ENCODE peak calls at places on chromosome X, in eight cellular contexts. One of them, this sample, is unnamed.

GRCh38 chrX:30900227-30900626 is 11.2 kb upstream of the TAB3 start:
- DNase-seq in GM23248: peak; percentile 32
- DNase-seq in mesenchymal stem cell: no peak
- DNase-seq in HepG2: no peak
- DNase-seq in astrocyte: peak; percentile 32
- DNase-seq in fibroblast of lung: no peak
- DNase-seq in Karpas-422: no peak
- DNase-seq in GM12878: no peak
- DNase-seq in this sample: no peak

GRCh38 chrX:108312938-108313337 is 125.3 kb downstream of the COL4A6 start:
- DNase-seq in GM23248: peak; percentile 80
- DNase-seq in mesenchymal stem cell: peak; percentile 56
- DNase-seq in HepG2: no peak
- DNase-seq in astrocyte: peak; percentile 61
- DNase-seq in fibroblast of lung: peak; percentile 61
- DNase-seq in Karpas-422: no peak
- DNase-seq in GM12878: no peak
- DNase-seq in this sample: peak; percentile 63

GRCh38 chrX:129472116-129472515 is 51.2 kb downstream of the SMARCA1 start:
- DNase-seq in GM23248: peak; percentile 67
- DNase-seq in mesenchymal stem cell: no peak
- DNase-seq in HepG2: no peak
- DNase-seq in astrocyte: peak; percentile 5
- DNase-seq in fibroblast of lung: no peak
- DNase-seq in Karpas-422: no peak
- DNase-seq in GM12878: no peak
- DNase-seq in this sample: peak; percentile 25

GRCh38 chrX:1754077-1754476 is 139.2 kb downstream of the ASMT start:
- DNase-seq in GM23248: peak; percentile 17
- DNase-seq in mesenchymal stem cell: no peak
- DNase-seq in HepG2: no peak
- DNase-seq in astrocyte: peak; percentile 49
- DNase-seq in fibroblast of lung: no peak
- DNase-seq in Karpas-422: no peak
- DNase-seq in GM12878: no peak
- DNase-seq in this sample: no peak

GRCh38 chrX:96407501-96407900 is 277.1 kb upstream of the DIAPH2 start:
- DNase-seq in GM23248: peak; percentile 69
- DNase-seq in mesenchymal stem cell: peak; percentile 79
- DNase-seq in HepG2: peak; percentile 19
- DNase-seq in astrocyte: peak; percentile 35
- DNase-seq in fibroblast of lung: peak; percentile 85
- DNase-seq in Karpas-422: no peak
- DNase-seq in GM12878: no peak
- DNase-seq in this sample: peak; percentile 80

GRCh38 chrX:140572724-140573123 is 67.9 kb upstream of the SOX3 start:
- DNase-seq in GM23248: peak; percentile 42
- DNase-seq in mesenchymal stem cell: peak; percentile 19
- DNase-seq in HepG2: peak; percentile 7
- DNase-seq in astrocyte: peak; percentile 8
- DNase-seq in fibroblast of lung: peak; percentile 36
- DNase-seq in Karpas-422: peak; percentile 80
- DNase-seq in GM12878: peak; percentile 3
- DNase-seq in this sample: peak; percentile 34

GRCh38 chrX:111151764-111152163 is 55.8 kb downstream of the PAK3 start:
- DNase-seq in GM23248: no peak
- DNase-seq in mesenchymal stem cell: no peak
- DNase-seq in HepG2: no peak
- DNase-seq in astrocyte: no peak
- DNase-seq in fibroblast of lung: no peak
- DNase-seq in Karpas-422: no peak
- DNase-seq in GM12878: no peak
- DNase-seq in this sample: no peak

GRCh38 chrX:9885150-9885549 is 82.0 kb upstream of the CLDN34 start:
- DNase-seq in GM23248: peak; percentile 72
- DNase-seq in mesenchymal stem cell: peak; percentile 64
- DNase-seq in HepG2: peak; percentile 30
- DNase-seq in astrocyte: peak; percentile 34
- DNase-seq in fibroblast of lung: peak; percentile 67
- DNase-seq in Karpas-422: peak; percentile 88
- DNase-seq in GM12878: no peak
- DNase-seq in this sample: peak; percentile 71

GRCh38 chrX:154082396-154083133 is 15.0 kb downstream of the MECP2 start:
- DNase-seq in GM23248: peak; percentile 79
- DNase-seq in mesenchymal stem cell: peak; percentile 78
- DNase-seq in HepG2: no peak
- DNase-seq in astrocyte: peak; percentile 59
- DNase-seq in fibroblast of lung: peak; percentile 77
- DNase-seq in Karpas-422: no peak
- DNase-seq in GM12878: no peak
- DNase-seq in this sample: peak; percentile 76

GRCh38 chrX:70444326-70445196 is at the start of gene DLG3:
- DNase-seq in GM23248: peak; percentile 60
- DNase-seq in mesenchymal stem cell: peak; percentile 26
- DNase-seq in HepG2: no peak
- DNase-seq in astrocyte: no peak
- DNase-seq in fibroblast of lung: peak; percentile 44
- DNase-seq in Karpas-422: peak; percentile 39
- DNase-seq in GM12878: no peak
- DNase-seq in this sample: peak; percentile 51

GRCh38 chrX:323721-324628 is 5.4 kb upstream of the GTPBP6 start:
- DNase-seq in GM23248: peak; percentile 61
- DNase-seq in mesenchymal stem cell: peak; percentile 56
- DNase-seq in HepG2: peak; percentile 68
- DNase-seq in astrocyte: peak; percentile 76
- DNase-seq in fibroblast of lung: peak; percentile 62
- DNase-seq in Karpas-422: peak; percentile 81
- DNase-seq in GM12878: no peak
- DNase-seq in this sample: peak; percentile 58

GRCh38 chrX:24148535-24149345 is 789 bp upstream of the ZFX start:
- DNase-seq in GM23248: peak; percentile 72
- DNase-seq in mesenchymal stem cell: peak; percentile 60
- DNase-seq in HepG2: peak; percentile 23
- DNase-seq in astrocyte: peak; percentile 55
- DNase-seq in fibroblast of lung: peak; percentile 42
- DNase-seq in Karpas-422: peak; percentile 70
- DNase-seq in GM12878: no peak
- DNase-seq in this sample: peak; percentile 61

GRCh38 chrX:15464704-15465103 is 28.4 kb downstream of the PIR start:
- DNase-seq in GM23248: peak; percentile 9
- DNase-seq in mesenchymal stem cell: no peak
- DNase-seq in HepG2: no peak
- DNase-seq in astrocyte: no peak
- DNase-seq in fibroblast of lung: no peak
- DNase-seq in Karpas-422: no peak
- DNase-seq in GM12878: no peak
- DNase-seq in this sample: peak; percentile 11

GRCh38 chrX:1212532-1212931 is at the start of gene CRLF2:
- DNase-seq in GM23248: peak; percentile 9
- DNase-seq in mesenchymal stem cell: peak; percentile 71
- DNase-seq in HepG2: no peak
- DNase-seq in astrocyte: no peak
- DNase-seq in fibroblast of lung: no peak
- DNase-seq in Karpas-422: no peak
- DNase-seq in GM12878: peak; percentile 77
- DNase-seq in this sample: no peak

GRCh38 chrX:115260330-115260729 is 26.4 kb upstream of the LRCH2 start:
- DNase-seq in GM23248: peak; percentile 35
- DNase-seq in mesenchymal stem cell: peak; percentile 49
- DNase-seq in HepG2: no peak
- DNase-seq in astrocyte: peak; percentile 36
- DNase-seq in fibroblast of lung: peak; percentile 15
- DNase-seq in Karpas-422: no peak
- DNase-seq in GM12878: no peak
- DNase-seq in this sample: peak; percentile 60

DNA sequence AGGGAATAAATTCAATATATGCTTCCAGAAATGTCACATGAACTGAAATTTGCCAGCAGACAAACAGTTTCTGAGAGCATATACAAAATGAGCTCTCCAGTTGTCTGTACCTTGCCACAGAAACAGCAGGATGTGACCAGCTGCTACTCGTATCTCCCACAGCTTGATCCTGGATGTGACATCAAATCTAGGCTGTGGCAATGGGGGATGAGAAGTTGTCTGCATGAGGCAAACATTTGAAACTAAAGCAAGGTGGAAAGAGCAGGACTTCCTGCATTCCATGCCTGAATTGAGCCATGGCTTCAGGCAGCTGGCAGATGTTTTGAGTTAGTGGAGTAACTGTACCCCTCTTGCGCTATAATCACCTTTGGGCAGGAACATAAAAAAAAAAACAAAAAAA is 1724.0 kb downstream of the RPA4 start:
- DNase-seq in GM23248: no peak
- DNase-seq in mesenchymal stem cell: peak; percentile 1
- DNase-seq in HepG2: no peak
- DNase-seq in astrocyte: no peak
- DNase-seq in fibroblast of lung: no peak
- DNase-seq in Karpas-422: no peak
- DNase-seq in GM12878: no peak
- DNase-seq in this sample: no peak
- H2AFZ ChIP-seq in GM23248: no peak overlapping the region
- H2AFZ ChIP-seq in mesenchymal stem cell: no peak overlapping the region
- H2AFZ ChIP-seq in HepG2: no peak overlapping the region
- H2AFZ ChIP-seq in astrocyte: no peak overlapping the region
- H2AFZ ChIP-seq in fibroblast of lung: no peak overlapping the region
- H2AFZ ChIP-seq in Karpas-422: no peak overlapping the region
- H2AFZ ChIP-seq in GM12878: no peak overlapping the region
- H2AFZ ChIP-seq in this sample: no peak overlapping the region

DNA sequence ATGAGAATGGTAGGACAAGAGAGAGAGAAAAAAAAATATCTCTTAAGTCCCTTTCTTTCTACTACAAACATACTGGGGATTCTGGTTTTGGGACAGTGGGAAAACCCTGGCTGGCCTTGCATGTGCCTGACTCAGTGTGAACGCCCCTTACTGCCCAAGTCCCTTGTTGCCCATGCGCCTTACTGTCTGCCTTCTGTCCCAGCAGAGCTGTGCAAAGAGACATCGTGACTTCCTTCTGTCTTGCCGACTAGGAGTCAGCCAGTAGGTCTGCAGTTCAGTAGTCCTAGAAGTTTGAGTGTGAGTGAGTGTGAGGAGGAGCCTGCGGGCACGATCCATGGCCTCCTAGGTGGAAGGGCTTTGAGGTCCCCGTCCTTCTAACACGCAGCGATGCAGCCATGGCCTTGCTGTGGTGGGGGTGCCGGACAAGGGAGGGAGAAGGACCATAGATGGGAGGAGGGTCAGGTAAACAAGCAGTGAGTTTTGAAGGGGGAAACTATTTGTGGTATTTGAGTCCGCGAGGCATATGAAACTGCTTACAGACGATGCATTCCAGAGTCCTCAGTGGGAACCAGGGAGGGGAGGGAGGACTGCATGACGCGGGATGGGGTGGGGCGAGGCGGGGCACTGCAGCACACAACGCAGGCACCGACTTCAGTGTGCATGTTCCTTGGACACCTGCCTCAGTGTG is at the start of gene XAGE2:
- DNase-seq in GM23248: no peak
- DNase-seq in mesenchymal stem cell: no peak
- DNase-seq in HepG2: no peak
- DNase-seq in astrocyte: no peak
- DNase-seq in fibroblast of lung: no peak
- DNase-seq in Karpas-422: no peak
- DNase-seq in GM12878: no peak
- DNase-seq in this sample: no peak
- H2AFZ ChIP-seq in GM23248: no peak within 1 kb of the TSS
- H2AFZ ChIP-seq in mesenchymal stem cell: no peak within 1 kb of the TSS
- H2AFZ ChIP-seq in HepG2: no peak within 1 kb of the TSS
- H2AFZ ChIP-seq in astrocyte: no peak within 1 kb of the TSS
- H2AFZ ChIP-seq in fibroblast of lung: no peak within 1 kb of the TSS
- H2AFZ ChIP-seq in Karpas-422: no peak within 1 kb of the TSS
- H2AFZ ChIP-seq in GM12878: no peak within 1 kb of the TSS
- H2AFZ ChIP-seq in this sample: no peak within 1 kb of the TSS

DNA sequence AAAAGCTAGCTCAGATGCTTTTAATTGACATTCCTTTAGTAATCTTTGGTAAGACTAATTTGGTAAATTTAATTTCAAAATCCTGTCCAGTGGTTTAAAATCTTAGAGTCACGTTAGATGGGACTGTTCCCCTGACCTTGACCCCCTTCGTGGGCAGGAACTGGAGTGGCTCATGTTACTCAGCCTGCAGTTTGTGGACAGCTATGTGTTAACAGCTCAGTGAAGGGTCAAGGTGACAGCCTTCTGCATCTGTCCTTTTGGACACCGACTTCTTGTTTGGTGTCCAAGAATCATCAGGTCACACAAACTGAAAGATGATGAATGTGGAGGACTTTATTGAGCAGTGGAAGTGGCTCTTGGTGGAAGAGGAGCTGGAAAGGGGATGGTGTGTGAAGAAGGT is 2.9 kb downstream of the ARSF start:
- DNase-seq in GM23248: no peak
- DNase-seq in mesenchymal stem cell: no peak
- DNase-seq in HepG2: no peak
- DNase-seq in astrocyte: peak; percentile 47
- DNase-seq in fibroblast of lung: no peak
- DNase-seq in Karpas-422: no peak
- DNase-seq in GM12878: no peak
- DNase-seq in this sample: no peak
- H2AFZ ChIP-seq in GM23248: no peak overlapping the region
- H2AFZ ChIP-seq in mesenchymal stem cell: no peak overlapping the region
- H2AFZ ChIP-seq in HepG2: no peak overlapping the region
- H2AFZ ChIP-seq in astrocyte: no peak overlapping the region
- H2AFZ ChIP-seq in fibroblast of lung: no peak overlapping the region
- H2AFZ ChIP-seq in Karpas-422: no peak overlapping the region
- H2AFZ ChIP-seq in GM12878: no peak overlapping the region
- H2AFZ ChIP-seq in this sample: no peak overlapping the region

GRCh38 chrX:47706575-47706974 is 47.6 kb upstream of the UXT start:
- DNase-seq in GM23248: peak; percentile 75
- DNase-seq in mesenchymal stem cell: no peak
- DNase-seq in HepG2: no peak
- DNase-seq in astrocyte: peak; percentile 53
- DNase-seq in fibroblast of lung: peak; percentile 13
- DNase-seq in Karpas-422: no peak
- DNase-seq in GM12878: no peak
- DNase-seq in this sample: peak; percentile 10

GRCh38 chrX:47704736-47705135 is 45.8 kb upstream of the UXT start:
- DNase-seq in GM23248: no peak
- DNase-seq in mesenchymal stem cell: no peak
- DNase-seq in HepG2: no peak
- DNase-seq in astrocyte: no peak
- DNase-seq in fibroblast of lung: no peak
- DNase-seq in Karpas-422: no peak
- DNase-seq in GM12878: no peak
- DNase-seq in this sample: no peak

DNA sequence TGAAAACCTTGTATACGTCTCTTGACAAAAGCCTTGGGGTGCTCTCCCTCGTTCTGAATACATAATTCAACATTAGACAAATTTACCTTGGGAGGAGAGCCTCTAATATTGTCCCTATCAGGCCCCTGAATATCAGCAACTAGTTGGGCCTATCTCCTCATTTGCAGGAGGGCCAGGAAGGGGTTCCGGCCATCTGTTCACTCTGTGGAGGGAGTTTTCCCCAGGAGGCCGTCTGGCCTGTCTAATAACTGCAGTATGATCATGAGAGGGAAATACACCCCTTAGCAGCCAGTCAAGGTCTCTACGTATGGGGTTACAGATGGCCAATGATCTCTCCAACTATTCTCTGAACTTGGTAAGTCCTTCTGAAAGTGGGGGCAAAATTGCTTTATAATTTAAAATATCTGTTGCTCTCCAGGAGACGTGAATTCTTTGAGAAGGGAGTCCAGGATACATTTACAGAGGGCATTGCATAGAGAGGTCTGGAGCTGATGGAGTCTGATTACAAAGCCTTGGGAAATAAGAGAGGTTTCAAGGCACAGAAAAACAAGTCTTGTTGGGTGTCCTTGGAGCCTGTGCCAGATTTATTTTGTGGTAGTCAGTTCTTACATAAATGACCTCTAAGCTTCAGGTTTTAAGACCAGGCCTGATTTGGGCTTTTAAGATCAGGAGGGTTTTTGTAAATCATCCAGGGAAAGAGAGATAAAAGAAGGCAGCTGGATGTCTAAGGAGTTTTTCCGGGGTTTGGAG is 48.2 kb upstream of the UXT start:
- DNase-seq in GM23248: peak; percentile 11
- DNase-seq in mesenchymal stem cell: no peak
- DNase-seq in HepG2: no peak
- DNase-seq in astrocyte: no peak
- DNase-seq in fibroblast of lung: peak; percentile 4
- DNase-seq in Karpas-422: no peak
- DNase-seq in GM12878: no peak
- DNase-seq in this sample: no peak
- H2AFZ ChIP-seq in GM23248: peak overlapping the region; percentile 51
- H2AFZ ChIP-seq in mesenchymal stem cell: no peak overlapping the region
- H2AFZ ChIP-seq in HepG2: no peak overlapping the region
- H2AFZ ChIP-seq in astrocyte: no peak overlapping the region
- H2AFZ ChIP-seq in fibroblast of lung: no peak overlapping the region
- H2AFZ ChIP-seq in Karpas-422: no peak overlapping the region
- H2AFZ ChIP-seq in GM12878: no peak overlapping the region
- H2AFZ ChIP-seq in this sample: no peak overlapping the region

This sample was measured in IMR-90.